ENCODE peak calls at places on chromosomes 7 and 10, in ten cellular contexts. One of them, this sample, is unnamed.

GRCh38 chr10:127157506-127158205 is 38.7 kb downstream of the INSYN2A start:
- DNase-seq in substantia nigra: no peak
- DNase-seq in PC-3: no peak
- DNase-seq in right lobe of liver: no peak
- DNase-seq in body of pancreas: no peak
- DNase-seq in naive thymus-derived CD4-positive, alpha-beta T cell: no peak
- DNase-seq in ascending aorta: no peak
- DNase-seq in CD4-positive, alpha-beta T cell: no peak
- DNase-seq in GM23248: peak; percentile 21
- DNase-seq in MM.1S: no peak
- DNase-seq in this sample: no peak

GRCh38 chr7:32952876-32953275 is 4.4 kb upstream of the FKBP9 start:
- DNase-seq in GM23248: no peak
- DNase-seq in right lobe of liver: no peak
- DNase-seq in substantia nigra: no peak
- DNase-seq in naive thymus-derived CD4-positive, alpha-beta T cell: no peak
- DNase-seq in ascending aorta: no peak
- DNase-seq in body of pancreas: no peak
- DNase-seq in CD4-positive, alpha-beta T cell: no peak
- DNase-seq in PC-3: no peak
- DNase-seq in MM.1S: no peak
- DNase-seq in this sample: no peak

GRCh38 chr10:108000365-108000764 is 835.9 kb upstream of the SORCS1 start:
- DNase-seq in MM.1S: no peak
- DNase-seq in naive thymus-derived CD4-positive, alpha-beta T cell: no peak
- DNase-seq in substantia nigra: no peak
- DNase-seq in CD4-positive, alpha-beta T cell: no peak
- DNase-seq in body of pancreas: no peak
- DNase-seq in right lobe of liver: no peak
- DNase-seq in GM23248: peak; percentile 9
- DNase-seq in ascending aorta: no peak
- DNase-seq in PC-3: no peak
- DNase-seq in this sample: no peak

GRCh38 chr10:100345570-100346330 is 1.3 kb upstream of the SCD start:
- DNase-seq in body of pancreas: no peak
- DNase-seq in right lobe of liver: no peak
- DNase-seq in substantia nigra: no peak
- DNase-seq in PC-3: peak; percentile 38
- DNase-seq in CD4-positive, alpha-beta T cell: no peak
- DNase-seq in naive thymus-derived CD4-positive, alpha-beta T cell: no peak
- DNase-seq in ascending aorta: no peak
- DNase-seq in MM.1S: no peak
- DNase-seq in GM23248: peak; percentile 74
- DNase-seq in this sample: no peak

GRCh38 chr10:22436526-22436892 is 91.2 kb downstream of the SPAG6 start:
- DNase-seq in naive thymus-derived CD4-positive, alpha-beta T cell: no peak
- DNase-seq in right lobe of liver: no peak
- DNase-seq in MM.1S: no peak
- DNase-seq in ascending aorta: no peak
- DNase-seq in substantia nigra: no peak
- DNase-seq in PC-3: no peak
- DNase-seq in body of pancreas: no peak
- DNase-seq in CD4-positive, alpha-beta T cell: no peak
- DNase-seq in GM23248: no peak
- DNase-seq in this sample: no peak

GRCh38 chr10:124996127-124996853 is 54.4 kb downstream of the ZRANB1 start:
- DNase-seq in naive thymus-derived CD4-positive, alpha-beta T cell: no peak
- DNase-seq in ascending aorta: no peak
- DNase-seq in GM23248: no peak
- DNase-seq in MM.1S: no peak
- DNase-seq in substantia nigra: no peak
- DNase-seq in body of pancreas: no peak
- DNase-seq in PC-3: no peak
- DNase-seq in right lobe of liver: peak; percentile 48
- DNase-seq in CD4-positive, alpha-beta T cell: no peak
- DNase-seq in this sample: no peak

GRCh38 chr10:12961416-12961815 is 40.1 kb downstream of the CCDC3 start:
- DNase-seq in GM23248: no peak
- DNase-seq in MM.1S: no peak
- DNase-seq in ascending aorta: no peak
- DNase-seq in right lobe of liver: no peak
- DNase-seq in body of pancreas: no peak
- DNase-seq in naive thymus-derived CD4-positive, alpha-beta T cell: no peak
- DNase-seq in CD4-positive, alpha-beta T cell: no peak
- DNase-seq in substantia nigra: no peak
- DNase-seq in PC-3: no peak
- DNase-seq in this sample: no peak

GRCh38 chr7:95302976-95303375 is 21.4 kb downstream of the PON1 start:
- DNase-seq in right lobe of liver: no peak
- DNase-seq in GM23248: no peak
- DNase-seq in PC-3: peak; percentile 16
- DNase-seq in MM.1S: no peak
- DNase-seq in CD4-positive, alpha-beta T cell: no peak
- DNase-seq in ascending aorta: no peak
- DNase-seq in naive thymus-derived CD4-positive, alpha-beta T cell: no peak
- DNase-seq in body of pancreas: no peak
- DNase-seq in substantia nigra: no peak
- DNase-seq in this sample: no peak

GRCh38 chr10:84848967-84849366 is 520.6 kb downstream of the CCSER2 start:
- DNase-seq in naive thymus-derived CD4-positive, alpha-beta T cell: no peak
- DNase-seq in substantia nigra: no peak
- DNase-seq in right lobe of liver: no peak
- DNase-seq in ascending aorta: no peak
- DNase-seq in body of pancreas: no peak
- DNase-seq in GM23248: no peak
- DNase-seq in MM.1S: no peak
- DNase-seq in PC-3: no peak
- DNase-seq in CD4-positive, alpha-beta T cell: no peak
- DNase-seq in this sample: no peak

GRCh38 chr10:95513941-95514392 is 47.2 kb downstream of the SORBS1 start:
- DNase-seq in body of pancreas: peak; percentile 83
- DNase-seq in right lobe of liver: no peak
- DNase-seq in CD4-positive, alpha-beta T cell: no peak
- DNase-seq in ascending aorta: peak; percentile 30
- DNase-seq in PC-3: peak; percentile 79
- DNase-seq in naive thymus-derived CD4-positive, alpha-beta T cell: no peak
- DNase-seq in GM23248: peak; percentile 88
- DNase-seq in MM.1S: no peak
- DNase-seq in substantia nigra: peak; percentile 27
- DNase-seq in this sample: peak; percentile 57

GRCh38 chr10:79946270-79947082 is 2.4 kb downstream of the SFTPD start:
- DNase-seq in CD4-positive, alpha-beta T cell: no peak
- DNase-seq in MM.1S: no peak
- DNase-seq in body of pancreas: no peak
- DNase-seq in substantia nigra: no peak
- DNase-seq in GM23248: no peak
- DNase-seq in ascending aorta: no peak
- DNase-seq in naive thymus-derived CD4-positive, alpha-beta T cell: no peak
- DNase-seq in PC-3: no peak
- DNase-seq in right lobe of liver: no peak
- DNase-seq in this sample: no peak

GRCh38 chr10:9615179-9615578 is 1402.5 kb upstream of the CELF2 start:
- DNase-seq in body of pancreas: no peak
- DNase-seq in MM.1S: no peak
- DNase-seq in right lobe of liver: no peak
- DNase-seq in naive thymus-derived CD4-positive, alpha-beta T cell: no peak
- DNase-seq in ascending aorta: no peak
- DNase-seq in GM23248: peak; percentile 14
- DNase-seq in CD4-positive, alpha-beta T cell: no peak
- DNase-seq in PC-3: no peak
- DNase-seq in substantia nigra: no peak
- DNase-seq in this sample: no peak

GRCh38 chr10:44310762-44311562 is 73.9 kb downstream of the CXCL12 start:
- DNase-seq in ascending aorta: peak; percentile 40
- DNase-seq in CD4-positive, alpha-beta T cell: peak; percentile 66
- DNase-seq in right lobe of liver: peak; percentile 86
- DNase-seq in GM23248: peak; percentile 71
- DNase-seq in naive thymus-derived CD4-positive, alpha-beta T cell: peak; percentile 32
- DNase-seq in PC-3: peak; percentile 21
- DNase-seq in substantia nigra: peak; percentile 89
- DNase-seq in MM.1S: peak; percentile 61
- DNase-seq in body of pancreas: peak; percentile 90
- DNase-seq in this sample: no peak

GRCh38 chr10:86251426-86251825 is 115.2 kb downstream of the GRID1 start:
- DNase-seq in PC-3: no peak
- DNase-seq in substantia nigra: no peak
- DNase-seq in GM23248: no peak
- DNase-seq in naive thymus-derived CD4-positive, alpha-beta T cell: no peak
- DNase-seq in right lobe of liver: no peak
- DNase-seq in MM.1S: no peak
- DNase-seq in CD4-positive, alpha-beta T cell: no peak
- DNase-seq in ascending aorta: no peak
- DNase-seq in body of pancreas: no peak
- DNase-seq in this sample: no peak

GRCh38 chr10:35916791-35917190 is 274.7 kb upstream of the FZD8 start:
- DNase-seq in substantia nigra: no peak
- DNase-seq in body of pancreas: no peak
- DNase-seq in PC-3: peak; percentile 64
- DNase-seq in GM23248: peak; percentile 49
- DNase-seq in naive thymus-derived CD4-positive, alpha-beta T cell: no peak
- DNase-seq in CD4-positive, alpha-beta T cell: no peak
- DNase-seq in ascending aorta: no peak
- DNase-seq in right lobe of liver: no peak
- DNase-seq in MM.1S: no peak
- DNase-seq in this sample: no peak

GRCh38 chr10:74871595-74872382 is 45.4 kb downstream of the KAT6B start:
- DNase-seq in body of pancreas: no peak
- DNase-seq in naive thymus-derived CD4-positive, alpha-beta T cell: no peak
- DNase-seq in substantia nigra: no peak
- DNase-seq in MM.1S: no peak
- DNase-seq in CD4-positive, alpha-beta T cell: no peak
- DNase-seq in PC-3: peak; percentile 51
- DNase-seq in right lobe of liver: no peak
- DNase-seq in ascending aorta: no peak
- DNase-seq in GM23248: no peak
- DNase-seq in this sample: peak; percentile 66

GRCh38 chr10:88499569-88500470 is 83.3 kb downstream of the RNLS start:
- DNase-seq in GM23248: peak; percentile 75
- DNase-seq in ascending aorta: no peak
- DNase-seq in naive thymus-derived CD4-positive, alpha-beta T cell: no peak
- DNase-seq in substantia nigra: no peak
- DNase-seq in body of pancreas: no peak
- DNase-seq in PC-3: no peak
- DNase-seq in CD4-positive, alpha-beta T cell: no peak
- DNase-seq in MM.1S: no peak
- DNase-seq in right lobe of liver: no peak
- DNase-seq in this sample: no peak
- H3K27ac ChIP-seq in GM23248: no peak overlapping the region
- H3K27ac ChIP-seq in ascending aorta: no peak overlapping the region
- H3K27ac ChIP-seq in naive thymus-derived CD4-positive, alpha-beta T cell: no peak overlapping the region
- H3K27ac ChIP-seq in substantia nigra: no peak overlapping the region
- H3K27ac ChIP-seq in body of pancreas: no peak overlapping the region
- H3K27ac ChIP-seq in PC-3: no peak overlapping the region
- H3K27ac ChIP-seq in CD4-positive, alpha-beta T cell: no peak overlapping the region
- H3K27ac ChIP-seq in MM.1S: no peak overlapping the region
- H3K27ac ChIP-seq in right lobe of liver: no peak overlapping the region
- H3K27ac ChIP-seq in this sample: peak overlapping the region; percentile 29

DNA sequence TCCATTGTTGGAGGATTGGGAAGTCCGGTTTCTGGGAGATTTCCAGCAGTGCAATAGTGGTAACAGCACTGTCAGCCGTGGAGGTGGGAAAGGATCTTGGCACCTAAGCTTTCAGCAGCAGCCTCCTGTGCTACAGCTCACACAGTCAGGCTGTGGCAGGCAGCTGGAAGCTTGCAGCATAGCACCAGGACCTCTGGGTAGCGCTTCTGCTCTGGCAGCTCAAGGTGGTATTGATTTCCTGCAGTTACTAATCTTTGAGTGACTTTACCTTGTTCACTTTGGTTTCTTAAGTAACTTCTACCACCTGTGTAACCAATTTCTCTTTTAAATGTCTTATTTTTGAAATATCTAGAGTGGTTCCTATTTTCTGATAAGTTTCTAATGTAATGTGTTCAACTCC is 130.5 kb downstream of the LHFPL3 start:
- DNase-seq in right lobe of liver: no peak
- DNase-seq in CD4-positive, alpha-beta T cell: no peak
- DNase-seq in substantia nigra: no peak
- DNase-seq in body of pancreas: peak; percentile 30
- DNase-seq in PC-3: no peak
- DNase-seq in GM23248: no peak
- DNase-seq in naive thymus-derived CD4-positive, alpha-beta T cell: no peak
- DNase-seq in MM.1S: no peak
- DNase-seq in ascending aorta: no peak
- DNase-seq in this sample: no peak
- H3K27ac ChIP-seq in right lobe of liver: no peak overlapping the region
- H3K27ac ChIP-seq in CD4-positive, alpha-beta T cell: no peak overlapping the region
- H3K27ac ChIP-seq in substantia nigra: no peak overlapping the region
- H3K27ac ChIP-seq in body of pancreas: no peak overlapping the region
- H3K27ac ChIP-seq in PC-3: no peak overlapping the region
- H3K27ac ChIP-seq in GM23248: no peak overlapping the region
- H3K27ac ChIP-seq in naive thymus-derived CD4-positive, alpha-beta T cell: no peak overlapping the region
- H3K27ac ChIP-seq in MM.1S: no peak overlapping the region
- H3K27ac ChIP-seq in ascending aorta: no peak overlapping the region
- H3K27ac ChIP-seq in this sample: no peak overlapping the region

DNA sequence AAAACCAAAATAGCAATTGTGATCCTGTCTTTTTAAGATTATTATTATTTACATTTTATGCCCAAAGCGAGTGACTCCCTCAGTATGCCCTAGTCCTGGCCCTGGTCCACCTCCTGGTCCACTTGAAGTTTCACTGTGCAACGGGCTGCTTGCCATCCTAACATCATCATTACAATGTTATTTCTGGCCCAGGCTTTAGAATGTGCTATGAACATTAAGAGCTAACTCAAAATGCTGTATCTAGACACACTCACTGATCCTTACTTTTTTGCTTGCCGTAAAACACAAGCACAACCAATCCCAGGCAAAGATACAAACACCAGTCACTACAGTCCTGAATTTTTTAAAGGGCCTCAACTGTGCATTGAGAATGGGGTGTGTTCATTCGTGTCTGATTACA is 38.4 kb downstream of the RHOBTB1 start:
- DNase-seq in substantia nigra: no peak
- DNase-seq in PC-3: no peak
- DNase-seq in MM.1S: no peak
- DNase-seq in CD4-positive, alpha-beta T cell: no peak
- DNase-seq in ascending aorta: no peak
- DNase-seq in GM23248: peak; percentile 70
- DNase-seq in body of pancreas: no peak
- DNase-seq in naive thymus-derived CD4-positive, alpha-beta T cell: no peak
- DNase-seq in right lobe of liver: no peak
- DNase-seq in this sample: no peak
- H3K27ac ChIP-seq in substantia nigra: no peak overlapping the region
- H3K27ac ChIP-seq in PC-3: no peak overlapping the region
- H3K27ac ChIP-seq in MM.1S: no peak overlapping the region
- H3K27ac ChIP-seq in CD4-positive, alpha-beta T cell: no peak overlapping the region
- H3K27ac ChIP-seq in ascending aorta: peak overlapping the region; percentile 33
- H3K27ac ChIP-seq in GM23248: no peak overlapping the region
- H3K27ac ChIP-seq in body of pancreas: no peak overlapping the region
- H3K27ac ChIP-seq in naive thymus-derived CD4-positive, alpha-beta T cell: no peak overlapping the region
- H3K27ac ChIP-seq in right lobe of liver: no peak overlapping the region
- H3K27ac ChIP-seq in this sample: no peak overlapping the region

DNA sequence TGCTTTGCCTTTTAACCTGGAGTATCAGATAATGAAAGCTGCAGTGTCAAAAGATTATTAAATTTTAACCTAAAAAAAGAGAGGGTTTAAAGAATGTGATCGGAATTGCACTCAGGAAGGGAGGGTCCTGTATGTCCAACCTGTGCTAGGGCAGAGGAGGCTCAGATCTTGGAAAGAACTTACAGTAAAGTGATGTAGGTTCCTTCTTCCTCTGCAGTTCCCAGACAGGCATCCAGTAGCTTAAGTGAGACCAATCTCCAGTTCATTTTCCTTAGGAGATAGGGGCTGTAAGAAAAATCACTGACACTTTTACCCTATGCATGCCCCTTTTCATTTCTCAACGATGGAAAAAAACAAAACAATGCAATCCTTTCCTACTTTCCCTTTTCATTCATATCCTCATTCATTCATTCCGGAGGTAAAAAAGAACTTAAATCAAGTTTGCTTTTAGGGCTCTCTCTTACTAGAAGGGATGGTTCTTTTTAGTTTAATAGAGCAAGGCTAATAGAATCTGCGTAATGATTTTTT is 28.3 kb downstream of the EXOC6 start:
- DNase-seq in right lobe of liver: no peak
- DNase-seq in substantia nigra: no peak
- DNase-seq in CD4-positive, alpha-beta T cell: no peak
- DNase-seq in GM23248: no peak
- DNase-seq in PC-3: no peak
- DNase-seq in naive thymus-derived CD4-positive, alpha-beta T cell: no peak
- DNase-seq in MM.1S: no peak
- DNase-seq in ascending aorta: no peak
- DNase-seq in body of pancreas: no peak
- DNase-seq in this sample: no peak
- H3K27ac ChIP-seq in right lobe of liver: no peak overlapping the region
- H3K27ac ChIP-seq in substantia nigra: no peak overlapping the region
- H3K27ac ChIP-seq in CD4-positive, alpha-beta T cell: no peak overlapping the region
- H3K27ac ChIP-seq in GM23248: no peak overlapping the region
- H3K27ac ChIP-seq in PC-3: no peak overlapping the region
- H3K27ac ChIP-seq in naive thymus-derived CD4-positive, alpha-beta T cell: no peak overlapping the region
- H3K27ac ChIP-seq in MM.1S: no peak overlapping the region
- H3K27ac ChIP-seq in ascending aorta: no peak overlapping the region
- H3K27ac ChIP-seq in body of pancreas: no peak overlapping the region
- H3K27ac ChIP-seq in this sample: no peak overlapping the region